ENCODE peak calls at places on chromosomes 12 and 14, in nine cellular contexts. One of them, this sample, is unnamed.

GRCh38 chr12:109670647-109671046 is 43.0 kb upstream of the FAM222A start:
- DNase-seq in sigmoid colon: no peak
- DNase-seq in GM06990: no peak
- DNase-seq in GM23338: peak; percentile 23
- DNase-seq in bronchial epithelial cell: no peak
- DNase-seq in SHP77 treated with DMSO at 0.1 percent for 48 hours: no peak
- DNase-seq in germinal center: no peak
- DNase-seq in GM23248: no peak
- DNase-seq in activated naive CD4-positive, alpha-beta T cell treated with Interleukin-2 at 50 U/mL for 16 hours: no peak
- DNase-seq in this sample: no peak

GRCh38 chr14:71855399-71856036 is 76.7 kb upstream of the RGS6 start:
- DNase-seq in sigmoid colon: no peak
- DNase-seq in GM06990: peak; percentile 10
- DNase-seq in GM23338: peak; percentile 88
- DNase-seq in bronchial epithelial cell: peak; percentile 60
- DNase-seq in SHP77 treated with DMSO at 0.1 percent for 48 hours: no peak
- DNase-seq in germinal center: peak; percentile 47
- DNase-seq in GM23248: peak; percentile 76
- DNase-seq in activated naive CD4-positive, alpha-beta T cell treated with Interleukin-2 at 50 U/mL for 16 hours: peak; percentile 43
- DNase-seq in this sample: peak; percentile 77

GRCh38 chr12:132427999-132428871 is 61.7 kb upstream of the FBRSL1 start:
- DNase-seq in sigmoid colon: no peak
- DNase-seq in GM06990: no peak
- DNase-seq in GM23338: no peak
- DNase-seq in bronchial epithelial cell: no peak
- DNase-seq in SHP77 treated with DMSO at 0.1 percent for 48 hours: peak; percentile 33
- DNase-seq in germinal center: no peak
- DNase-seq in GM23248: no peak
- DNase-seq in activated naive CD4-positive, alpha-beta T cell treated with Interleukin-2 at 50 U/mL for 16 hours: no peak
- DNase-seq in this sample: no peak

GRCh38 chr14:74511966-74512365 is 18.4 kb downstream of the ISCA2 start:
- DNase-seq in sigmoid colon: peak; percentile 36
- DNase-seq in GM06990: no peak
- DNase-seq in GM23338: no peak
- DNase-seq in bronchial epithelial cell: no peak
- DNase-seq in SHP77 treated with DMSO at 0.1 percent for 48 hours: no peak
- DNase-seq in germinal center: no peak
- DNase-seq in GM23248: no peak
- DNase-seq in activated naive CD4-positive, alpha-beta T cell treated with Interleukin-2 at 50 U/mL for 16 hours: no peak
- DNase-seq in this sample: no peak

GRCh38 chr14:33118653-33119052 is 180.0 kb downstream of the NPAS3 start:
- DNase-seq in sigmoid colon: no peak
- DNase-seq in GM06990: no peak
- DNase-seq in GM23338: no peak
- DNase-seq in bronchial epithelial cell: no peak
- DNase-seq in SHP77 treated with DMSO at 0.1 percent for 48 hours: peak; percentile 88
- DNase-seq in germinal center: no peak
- DNase-seq in GM23248: no peak
- DNase-seq in activated naive CD4-positive, alpha-beta T cell treated with Interleukin-2 at 50 U/mL for 16 hours: no peak
- DNase-seq in this sample: no peak

GRCh38 chr12:46790066-46790465 is 35.7 kb downstream of the SLC38A4 start:
- DNase-seq in sigmoid colon: no peak
- DNase-seq in GM06990: no peak
- DNase-seq in GM23338: no peak
- DNase-seq in bronchial epithelial cell: no peak
- DNase-seq in SHP77 treated with DMSO at 0.1 percent for 48 hours: no peak
- DNase-seq in germinal center: no peak
- DNase-seq in GM23248: no peak
- DNase-seq in activated naive CD4-positive, alpha-beta T cell treated with Interleukin-2 at 50 U/mL for 16 hours: no peak
- DNase-seq in this sample: no peak

GRCh38 chr14:70784886-70785285 is 24.4 kb downstream of the MAP3K9 start:
- DNase-seq in sigmoid colon: no peak
- DNase-seq in GM06990: no peak
- DNase-seq in GM23338: no peak
- DNase-seq in bronchial epithelial cell: peak; percentile 82
- DNase-seq in SHP77 treated with DMSO at 0.1 percent for 48 hours: no peak
- DNase-seq in germinal center: no peak
- DNase-seq in GM23248: no peak
- DNase-seq in activated naive CD4-positive, alpha-beta T cell treated with Interleukin-2 at 50 U/mL for 16 hours: no peak
- DNase-seq in this sample: no peak

GRCh38 chr12:106736051-106736957 is 38.2 kb upstream of the RIC8B start:
- DNase-seq in sigmoid colon: no peak
- DNase-seq in GM06990: no peak
- DNase-seq in GM23338: peak; percentile 30
- DNase-seq in bronchial epithelial cell: peak; percentile 7
- DNase-seq in SHP77 treated with DMSO at 0.1 percent for 48 hours: no peak
- DNase-seq in germinal center: no peak
- DNase-seq in GM23248: peak; percentile 13
- DNase-seq in activated naive CD4-positive, alpha-beta T cell treated with Interleukin-2 at 50 U/mL for 16 hours: no peak
- DNase-seq in this sample: no peak

GRCh38 chr12:114799574-114800487 is 115.9 kb upstream of the TBX3 start:
- DNase-seq in sigmoid colon: no peak
- DNase-seq in GM06990: no peak
- DNase-seq in GM23338: no peak
- DNase-seq in bronchial epithelial cell: no peak
- DNase-seq in SHP77 treated with DMSO at 0.1 percent for 48 hours: no peak
- DNase-seq in germinal center: no peak
- DNase-seq in GM23248: peak; percentile 32
- DNase-seq in activated naive CD4-positive, alpha-beta T cell treated with Interleukin-2 at 50 U/mL for 16 hours: no peak
- DNase-seq in this sample: no peak

GRCh38 chr14:81062816-81063215 is 107.4 kb downstream of the TSHR start:
- DNase-seq in sigmoid colon: no peak
- DNase-seq in GM06990: peak; percentile 3
- DNase-seq in GM23338: peak; percentile 76
- DNase-seq in bronchial epithelial cell: no peak
- DNase-seq in SHP77 treated with DMSO at 0.1 percent for 48 hours: peak; percentile 1
- DNase-seq in germinal center: peak; percentile 11
- DNase-seq in GM23248: peak; percentile 1
- DNase-seq in activated naive CD4-positive, alpha-beta T cell treated with Interleukin-2 at 50 U/mL for 16 hours: no peak
- DNase-seq in this sample: peak; percentile 6

GRCh38 chr14:59103396-59103795 is 85.1 kb upstream of the DAAM1 start:
- DNase-seq in sigmoid colon: no peak
- DNase-seq in GM06990: no peak
- DNase-seq in GM23338: no peak
- DNase-seq in bronchial epithelial cell: no peak
- DNase-seq in SHP77 treated with DMSO at 0.1 percent for 48 hours: no peak
- DNase-seq in germinal center: no peak
- DNase-seq in GM23248: peak; percentile 71
- DNase-seq in activated naive CD4-positive, alpha-beta T cell treated with Interleukin-2 at 50 U/mL for 16 hours: no peak
- DNase-seq in this sample: no peak

GRCh38 chr14:99731536-99732435 is 47.7 kb downstream of the CYP46A1 start:
- DNase-seq in sigmoid colon: peak; percentile 74
- DNase-seq in GM06990: no peak
- DNase-seq in GM23338: no peak
- DNase-seq in bronchial epithelial cell: no peak
- DNase-seq in SHP77 treated with DMSO at 0.1 percent for 48 hours: no peak
- DNase-seq in germinal center: no peak
- DNase-seq in GM23248: no peak
- DNase-seq in activated naive CD4-positive, alpha-beta T cell treated with Interleukin-2 at 50 U/mL for 16 hours: no peak
- DNase-seq in this sample: no peak

GRCh38 chr12:60191676-60192359 is 596.0 kb downstream of the SLC16A7 start:
- DNase-seq in sigmoid colon: no peak
- DNase-seq in GM06990: no peak
- DNase-seq in GM23338: no peak
- DNase-seq in bronchial epithelial cell: peak; percentile 40
- DNase-seq in SHP77 treated with DMSO at 0.1 percent for 48 hours: no peak
- DNase-seq in germinal center: no peak
- DNase-seq in GM23248: peak; percentile 77
- DNase-seq in activated naive CD4-positive, alpha-beta T cell treated with Interleukin-2 at 50 U/mL for 16 hours: no peak
- DNase-seq in this sample: no peak

GRCh38 chr14:70658899-70659298 is 17.2 kb downstream of the TTC9 start:
- DNase-seq in sigmoid colon: no peak
- DNase-seq in GM06990: no peak
- DNase-seq in GM23338: no peak
- DNase-seq in bronchial epithelial cell: no peak
- DNase-seq in SHP77 treated with DMSO at 0.1 percent for 48 hours: no peak
- DNase-seq in germinal center: peak; percentile 22
- DNase-seq in GM23248: no peak
- DNase-seq in activated naive CD4-positive, alpha-beta T cell treated with Interleukin-2 at 50 U/mL for 16 hours: no peak
- DNase-seq in this sample: no peak

GRCh38 chr14:38210168-38210567 is 2.5 kb downstream of the SSTR1 start:
- DNase-seq in sigmoid colon: no peak
- DNase-seq in GM06990: no peak
- DNase-seq in GM23338: peak; percentile 50
- DNase-seq in bronchial epithelial cell: peak; percentile 58
- DNase-seq in SHP77 treated with DMSO at 0.1 percent for 48 hours: no peak
- DNase-seq in germinal center: no peak
- DNase-seq in GM23248: peak; percentile 94
- DNase-seq in activated naive CD4-positive, alpha-beta T cell treated with Interleukin-2 at 50 U/mL for 16 hours: no peak
- DNase-seq in this sample: peak; percentile 12

GRCh38 chr12:65464930-65465329 is 186.4 kb downstream of the MSRB3 start:
- DNase-seq in sigmoid colon: no peak
- DNase-seq in GM06990: no peak
- DNase-seq in GM23338: no peak
- DNase-seq in bronchial epithelial cell: peak; percentile 33
- DNase-seq in SHP77 treated with DMSO at 0.1 percent for 48 hours: no peak
- DNase-seq in germinal center: no peak
- DNase-seq in GM23248: peak; percentile 85
- DNase-seq in activated naive CD4-positive, alpha-beta T cell treated with Interleukin-2 at 50 U/mL for 16 hours: no peak
- DNase-seq in this sample: no peak

GRCh38 chr14:106228541-106229158 is 702.3 kb downstream of the TMEM121 start:
- DNase-seq in sigmoid colon: no peak
- DNase-seq in GM06990: no peak
- DNase-seq in GM23338: no peak
- DNase-seq in bronchial epithelial cell: no peak
- DNase-seq in SHP77 treated with DMSO at 0.1 percent for 48 hours: no peak
- DNase-seq in germinal center: no peak
- DNase-seq in GM23248: no peak
- DNase-seq in activated naive CD4-positive, alpha-beta T cell treated with Interleukin-2 at 50 U/mL for 16 hours: no peak
- DNase-seq in this sample: peak; percentile 25

GRCh38 chr12:82019533-82019932 is 260.4 kb upstream of the PPFIA2 start:
- DNase-seq in sigmoid colon: no peak
- DNase-seq in GM06990: no peak
- DNase-seq in GM23338: peak; percentile 53
- DNase-seq in bronchial epithelial cell: peak; percentile 36
- DNase-seq in SHP77 treated with DMSO at 0.1 percent for 48 hours: no peak
- DNase-seq in germinal center: no peak
- DNase-seq in GM23248: peak; percentile 15
- DNase-seq in activated naive CD4-positive, alpha-beta T cell treated with Interleukin-2 at 50 U/mL for 16 hours: no peak
- DNase-seq in this sample: no peak

GRCh38 chr14:64970776-64971451 is 1.2 kb downstream of the RAB15 start:
- DNase-seq in sigmoid colon: no peak
- DNase-seq in GM06990: no peak
- DNase-seq in GM23338: peak; percentile 48
- DNase-seq in bronchial epithelial cell: no peak
- DNase-seq in SHP77 treated with DMSO at 0.1 percent for 48 hours: no peak
- DNase-seq in germinal center: no peak
- DNase-seq in GM23248: peak; percentile 20
- DNase-seq in activated naive CD4-positive, alpha-beta T cell treated with Interleukin-2 at 50 U/mL for 16 hours: no peak
- DNase-seq in this sample: no peak

GRCh38 chr12:123942277-123942653 is 30.4 kb downstream of the CCDC92 start:
- DNase-seq in sigmoid colon: no peak
- DNase-seq in GM06990: no peak
- DNase-seq in GM23338: no peak
- DNase-seq in bronchial epithelial cell: peak; percentile 7
- DNase-seq in SHP77 treated with DMSO at 0.1 percent for 48 hours: no peak
- DNase-seq in germinal center: no peak
- DNase-seq in GM23248: peak; percentile 85
- DNase-seq in activated naive CD4-positive, alpha-beta T cell treated with Interleukin-2 at 50 U/mL for 16 hours: no peak
- DNase-seq in this sample: no peak

GRCh38 chr12:88624911-88625310 is 44.6 kb upstream of the KITLG start:
- DNase-seq in sigmoid colon: no peak
- DNase-seq in GM06990: no peak
- DNase-seq in GM23338: no peak
- DNase-seq in bronchial epithelial cell: peak; percentile 70
- DNase-seq in SHP77 treated with DMSO at 0.1 percent for 48 hours: no peak
- DNase-seq in germinal center: no peak
- DNase-seq in GM23248: peak; percentile 80
- DNase-seq in activated naive CD4-positive, alpha-beta T cell treated with Interleukin-2 at 50 U/mL for 16 hours: no peak
- DNase-seq in this sample: no peak

GRCh38 chr14:52253503-52253902 is 14.0 kb upstream of the PTGDR start:
- DNase-seq in sigmoid colon: no peak
- DNase-seq in GM06990: no peak
- DNase-seq in GM23338: peak; percentile 34
- DNase-seq in bronchial epithelial cell: no peak
- DNase-seq in SHP77 treated with DMSO at 0.1 percent for 48 hours: no peak
- DNase-seq in germinal center: no peak
- DNase-seq in GM23248: peak; percentile 61
- DNase-seq in activated naive CD4-positive, alpha-beta T cell treated with Interleukin-2 at 50 U/mL for 16 hours: no peak
- DNase-seq in this sample: no peak

GRCh38 chr14:59127437-59127732 is 61.1 kb upstream of the DAAM1 start:
- DNase-seq in sigmoid colon: no peak
- DNase-seq in GM06990: no peak
- DNase-seq in GM23338: no peak
- DNase-seq in bronchial epithelial cell: no peak
- DNase-seq in SHP77 treated with DMSO at 0.1 percent for 48 hours: no peak
- DNase-seq in germinal center: no peak
- DNase-seq in GM23248: no peak
- DNase-seq in activated naive CD4-positive, alpha-beta T cell treated with Interleukin-2 at 50 U/mL for 16 hours: no peak
- DNase-seq in this sample: no peak

GRCh38 chr12:129552996-129553750 is 350.7 kb downstream of the TMEM132D start:
- DNase-seq in sigmoid colon: no peak
- DNase-seq in GM06990: no peak
- DNase-seq in GM23338: no peak
- DNase-seq in bronchial epithelial cell: no peak
- DNase-seq in SHP77 treated with DMSO at 0.1 percent for 48 hours: no peak
- DNase-seq in germinal center: no peak
- DNase-seq in GM23248: no peak
- DNase-seq in activated naive CD4-positive, alpha-beta T cell treated with Interleukin-2 at 50 U/mL for 16 hours: no peak
- DNase-seq in this sample: no peak

GRCh38 chr12:124698211-124698997 is 131.0 kb upstream of the NCOR2 start:
- DNase-seq in sigmoid colon: no peak
- DNase-seq in GM06990: no peak
- DNase-seq in GM23338: no peak
- DNase-seq in bronchial epithelial cell: no peak
- DNase-seq in SHP77 treated with DMSO at 0.1 percent for 48 hours: no peak
- DNase-seq in germinal center: no peak
- DNase-seq in GM23248: peak; percentile 69
- DNase-seq in activated naive CD4-positive, alpha-beta T cell treated with Interleukin-2 at 50 U/mL for 16 hours: no peak
- DNase-seq in this sample: no peak

GRCh38 chr14:55976619-55977018 is 141.6 kb upstream of the PELI2 start:
- DNase-seq in sigmoid colon: no peak
- DNase-seq in GM06990: no peak
- DNase-seq in GM23338: no peak
- DNase-seq in bronchial epithelial cell: peak; percentile 31
- DNase-seq in SHP77 treated with DMSO at 0.1 percent for 48 hours: no peak
- DNase-seq in germinal center: no peak
- DNase-seq in GM23248: no peak
- DNase-seq in activated naive CD4-positive, alpha-beta T cell treated with Interleukin-2 at 50 U/mL for 16 hours: no peak
- DNase-seq in this sample: no peak

GRCh38 chr12:118541071-118541470 is 164.7 kb downstream of the SUDS3 start:
- DNase-seq in sigmoid colon: no peak
- DNase-seq in GM06990: no peak
- DNase-seq in GM23338: no peak
- DNase-seq in bronchial epithelial cell: no peak
- DNase-seq in SHP77 treated with DMSO at 0.1 percent for 48 hours: no peak
- DNase-seq in germinal center: no peak
- DNase-seq in GM23248: no peak
- DNase-seq in activated naive CD4-positive, alpha-beta T cell treated with Interleukin-2 at 50 U/mL for 16 hours: no peak
- DNase-seq in this sample: no peak

GRCh38 chr12:57151741-57152407 is 4.5 kb upstream of the LRP1-AS start:
- DNase-seq in sigmoid colon: peak; percentile 84
- DNase-seq in GM06990: no peak
- DNase-seq in GM23338: no peak
- DNase-seq in bronchial epithelial cell: peak; percentile 54
- DNase-seq in SHP77 treated with DMSO at 0.1 percent for 48 hours: no peak
- DNase-seq in germinal center: no peak
- DNase-seq in GM23248: peak; percentile 91
- DNase-seq in activated naive CD4-positive, alpha-beta T cell treated with Interleukin-2 at 50 U/mL for 16 hours: no peak
- DNase-seq in this sample: no peak